ENCODE peak calls at places on chromosomes 5 and 9, in six cellular contexts. L is H9, P is HCT116, B is Karpas-422, H is GM23338, Y is SK-N-SH. I is an unnamed sample. For H3K79me2, the result is how much of the 10 kb centered on the place peaks cover.

GRCh38 chr9:134062461-134063087 is 5.3 kb downstream of the BRD3 start:
- DNase-seq in B (no peak), P (no peak), Y (no peak), L (peak), H (no peak), I (no peak)

GRCh38 chr5:16855475-16855874 is 80.6 kb downstream of the MYO10 start:
- DNase-seq in P (no peak), B (no peak), Y (peak), H (peak), L (no peak), I (no peak)

GRCh38 chr5:112626715-112627114 is 111.0 kb upstream of the APC start:
- DNase-seq in B (no peak), P (no peak), H (no peak), L (no peak), Y (no peak), I (no peak)

GRCh38 chr9:114845373-114845772 is 39.5 kb upstream of the TNFSF15 start:
- DNase-seq in L (no peak), P (no peak), Y (no peak), B (no peak), H (no peak), I (no peak)

GRCh38 chr9:89502038-89502601 is 4.2 kb upstream of the SEMA4D start:
- DNase-seq in B (no peak), Y (no peak), H (no peak), P (no peak), L (no peak), I (peak)

GRCh38 chr5:174119386-174119785 is 73.9 kb downstream of the NSG2 start:
- DNase-seq in H (peak), P (no peak), Y (no peak), L (no peak), B (no peak), I (no peak)

GRCh38 chr5:78573318-78573717 is 75.3 kb downstream of the LHFPL2 start:
- DNase-seq in Y (no peak), P (no peak), L (no peak), B (no peak), H (no peak), I (no peak)

GRCh38 chr5:43171441-43171840 is 20.6 kb upstream of the NIM1K start:
- DNase-seq in H (no peak), B (no peak), L (no peak), P (no peak), Y (no peak), I (no peak)

GRCh38 chr5:91022518-91022917 is 360.6 kb downstream of the ARRDC3 start:
- DNase-seq in Y (no peak), H (no peak), P (no peak), B (no peak), L (no peak), I (no peak)

GRCh38 chr5:64206653-64207052 is 41.0 kb downstream of the RNF180 start:
- DNase-seq in P (no peak), H (peak), B (no peak), Y (no peak), L (peak), I (no peak)

GRCh38 chr5:142753114-142753764 is 16.9 kb upstream of the ARHGAP26 start:
- DNase-seq in P (no peak), Y (no peak), B (no peak), L (no peak), H (no peak), I (no peak)

GRCh38 chr9:79236466-79236865 is 335.3 kb upstream of the TLE4 start:
- DNase-seq in L (no peak), P (no peak), H (no peak), B (no peak), Y (no peak), I (no peak)

GRCh38 chr5:120139039-120139438 is 325.1 kb upstream of the PRR16 start:
- DNase-seq in L (no peak), H (no peak), Y (no peak), P (no peak), B (no peak), I (no peak)

GRCh38 chr9:2341956-2342355 is 279.6 kb upstream of the VLDLR start:
- DNase-seq in B (no peak), H (no peak), P (no peak), Y (no peak), L (no peak), I (no peak)

GRCh38 chr9:2015581-2016410 is 649 bp downstream of the SMARCA2 start:
- DNase-seq in P (no peak), Y (peak), L (peak), H (peak), B (peak), I (peak)

GRCh38 chr9:35272989-35273388 is 111.2 kb downstream of the UNC13B start:
- DNase-seq in B (no peak), H (no peak), Y (no peak), P (no peak), L (no peak), I (no peak)

GRCh38 chr5:173324115-173325001 is 3.9 kb downstream of the STC2 start:
- DNase-seq in P (no peak), B (no peak), H (no peak), Y (peak), L (no peak), I (peak)

GRCh38 chr5:170440771-170441370 is 51.7 kb upstream of the KCNMB1 start:
- DNase-seq in P (no peak), H (no peak), B (no peak), Y (no peak), L (no peak), I (no peak)

GRCh38 chr9:114309096-114309495 is 13.8 kb upstream of the ORM1 start:
- DNase-seq in B (no peak), P (no peak), Y (no peak), H (no peak), L (no peak), I (no peak)

GRCh38 chr9:4833781-4834560 is 41.2 kb downstream of the RCL1 start:
- DNase-seq in L (no peak), H (no peak), P (no peak), B (no peak), Y (no peak), I (no peak)

GRCh38 chr5:1441166-1441865 is 3.9 kb downstream of the SLC6A3 start:
- DNase-seq in Y (no peak), B (no peak), H (no peak), P (no peak), L (no peak), I (no peak)

GRCh38 chr5:134403951-134404350 is 7.7 kb downstream of the CDKN2AIPNL start:
- DNase-seq in P (no peak), L (no peak), Y (no peak), H (no peak), B (no peak), I (no peak)

GRCh38 chr9:94606641-94607339 is 13.2 kb upstream of the FBP2 start:
- DNase-seq in B (peak), Y (no peak), L (no peak), P (no peak), H (no peak), I (no peak)

GRCh38 chr5:14332746-14333145 is 189.6 kb downstream of the TRIO start:
- DNase-seq in Y (no peak), L (no peak), B (no peak), H (no peak), P (no peak), I (no peak)

GRCh38 chr9:133121200-133122166 is at the start of gene RALGDS:
- DNase-seq in H (peak), L (peak), Y (peak), B (peak), P (peak), I (peak)

GRCh38 chr9:5586391-5586802 is 42.5 kb upstream of the RIC1 start:
- DNase-seq in B (no peak), Y (no peak), H (no peak), L (no peak), P (no peak), I (no peak)

GRCh38 chr9:6382681-6383080 is 30.3 kb upstream of the UHRF2 start:
- DNase-seq in Y (no peak), P (no peak), B (no peak), L (no peak), H (no peak), I (no peak)

GRCh38 chr5:31827862-31828261 is 188.9 kb downstream of the PDZD2 start:
- DNase-seq in Y (no peak), L (no peak), H (no peak), P (no peak), B (no peak), I (no peak)

GRCh38 chr9:81537964-81538363 is 151.4 kb downstream of the TLE1 start:
- DNase-seq in B (no peak), H (no peak), P (no peak), Y (peak), L (no peak), I (no peak)

GRCh38 chr5:78003442-78003841 is 227.3 kb upstream of the TBCA start:
- DNase-seq in P (no peak), H (no peak), B (no peak), L (no peak), Y (no peak), I (no peak)

GRCh38 chr9:129138476-129139232 is 27.4 kb downstream of the PTPA start:
- DNase-seq in Y (no peak), B (no peak), L (no peak), P (no peak), H (no peak), I (no peak)

GRCh38 chr5:53557386-53557785 is 3.1 kb upstream of the NDUFS4 start:
- DNase-seq in Y (no peak), H (no peak), P (no peak), L (no peak), B (no peak), I (no peak)

DNA sequence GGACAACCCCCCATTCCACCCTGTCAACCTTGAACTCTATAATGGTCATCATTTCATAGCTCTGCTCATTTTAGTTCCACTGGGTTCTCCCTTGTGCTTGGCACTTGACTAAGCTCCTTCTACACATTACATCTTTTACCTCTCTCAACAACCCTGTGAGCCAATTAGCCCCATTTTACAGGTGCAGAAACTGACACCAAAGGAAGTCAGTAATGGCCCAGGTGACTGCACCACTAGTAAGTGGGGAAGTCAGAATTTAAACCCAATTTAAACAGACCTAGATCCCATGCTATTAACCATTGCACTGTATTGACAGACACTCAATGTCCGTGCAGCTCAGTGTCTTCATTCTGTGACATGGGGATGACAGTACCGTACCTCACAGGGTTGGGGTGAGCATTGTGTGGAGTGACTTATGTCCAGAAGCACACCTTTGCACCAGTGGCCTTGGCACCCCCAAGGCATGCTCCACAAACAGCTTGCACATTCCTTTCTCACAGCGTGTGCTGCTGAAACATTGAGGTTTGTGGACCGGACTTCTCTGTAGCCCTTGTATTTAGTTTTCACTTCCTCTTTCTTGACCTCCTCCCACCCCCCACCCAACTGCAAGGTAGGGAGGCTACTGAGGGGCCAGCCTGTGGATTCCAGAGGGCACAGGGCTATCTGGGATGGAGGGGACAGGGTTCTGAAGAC is 23.1 kb downstream of the IRF1 start:
- DNase-seq in B (no peak), H (no peak), P (no peak), L (no peak), Y (no peak), I (peak)
- H3K79me2 ChIP-seq in B (under half), H (under half), P (under half), L (under half), Y (under half), I (half or more)

GRCh38 chr9:126877418-126877817 is 17.0 kb downstream of the ZBTB34 start:
- DNase-seq in Y (no peak), H (no peak), P (no peak), L (no peak), B (no peak), I (no peak)

GRCh38 chr9:126875780-126876510 is 15.5 kb downstream of the ZBTB34 start:
- DNase-seq in L (no peak), Y (no peak), B (no peak), H (no peak), P (no peak), I (no peak)

GRCh38 chr9:126880226-126880946 is 19.9 kb downstream of the ZBTB34 start:
- DNase-seq in P (no peak), B (no peak), Y (no peak), H (no peak), L (no peak), I (no peak)

GRCh38 chr9:126880947-126881332 is 20.5 kb downstream of the ZBTB34 start:
- DNase-seq in Y (no peak), P (no peak), H (no peak), L (no peak), B (no peak), I (no peak)

DNA sequence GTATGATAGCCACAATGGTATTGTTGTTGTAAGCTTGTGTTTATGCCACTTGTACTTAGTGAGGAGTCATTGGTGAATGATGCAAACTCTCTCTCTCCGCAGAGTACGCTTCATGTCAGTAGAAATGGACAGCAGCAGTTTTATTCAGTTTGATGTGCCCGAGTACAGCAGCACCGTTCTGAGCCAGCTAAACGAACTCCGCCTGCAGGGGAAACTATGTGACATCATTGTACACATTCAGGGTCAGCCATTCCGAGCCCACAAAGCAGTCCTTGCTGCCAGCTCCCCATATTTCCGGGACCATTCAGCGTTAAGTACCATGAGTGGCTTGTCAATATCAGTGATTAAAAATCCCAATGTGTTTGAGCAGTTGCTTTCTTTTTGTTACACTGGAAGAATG is 18.8 kb downstream of the ZBTB34 start:
- DNase-seq in L (no peak), Y (no peak), B (no peak), P (no peak), H (no peak), I (no peak)
- H3K79me2 ChIP-seq in L (under half), Y (half or more), B (under half), P (under half), H (half or more), I (under half)

GRCh38 chr5:151775025-151775606 is 3.4 kb downstream of the G3BP1 start:
- DNase-seq in H (no peak), L (no peak), Y (no peak), P (no peak), B (no peak), I (no peak)
- H3K79me2 ChIP-seq in H (half or more), L (half or more), Y (half or more), P (half or more), B (half or more), I (half or more)

DNA sequence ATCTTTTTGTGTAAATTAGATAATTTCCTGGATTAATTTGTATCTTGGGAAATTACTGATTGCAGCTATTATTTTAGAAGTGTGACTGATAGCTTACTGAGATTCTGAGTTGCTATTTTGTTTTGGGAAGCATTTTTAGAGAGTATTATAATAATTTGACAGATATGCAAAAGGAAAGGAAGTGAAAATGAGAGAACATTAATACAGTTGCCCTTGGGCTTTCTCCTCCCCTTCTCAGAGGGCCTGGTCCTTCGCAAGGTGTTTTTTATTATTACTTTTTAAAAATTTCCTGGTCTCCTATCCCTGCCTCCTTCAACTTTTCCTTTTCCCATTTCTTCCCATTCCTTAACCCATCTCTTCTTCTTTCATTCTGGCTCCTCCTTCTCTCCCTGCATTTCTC is 32.6 kb downstream of the UBAP1 start:
- DNase-seq in Y (no peak), B (peak), H (no peak), L (no peak), P (no peak), I (no peak)
- H3K79me2 ChIP-seq in Y (half or more), B (half or more), H (half or more), L (under half), P (half or more), I (under half)

GRCh38 chr9:112157087-112157486 is 18.0 kb downstream of the SUSD1 start:
- DNase-seq in Y (no peak), L (no peak), H (no peak), P (no peak), B (peak), I (no peak)
- H3K79me2 ChIP-seq in Y (under half), L (under half), H (under half), P (under half), B (under half), I (under half)

DNA sequence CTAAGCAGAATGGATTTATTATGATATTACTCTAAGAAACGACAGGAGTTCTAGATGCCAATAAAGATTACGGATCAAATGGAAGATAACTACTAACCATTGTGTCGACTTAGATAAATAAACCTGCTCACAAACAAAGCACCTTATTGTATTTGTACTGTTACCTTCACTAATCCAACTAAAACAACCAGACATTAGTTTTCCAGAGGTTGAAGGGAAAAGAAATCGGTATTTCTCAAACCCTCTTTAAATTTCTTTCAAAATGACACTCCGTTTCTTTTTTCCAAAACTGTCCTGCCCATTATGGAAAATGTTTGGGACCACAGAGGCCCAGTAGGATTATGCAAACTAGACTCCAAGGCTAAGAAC is 2.8 kb downstream of the MLLT3 start:
- DNase-seq in H (no peak), B (no peak), P (no peak), Y (no peak), L (no peak), I (no peak)
- H3K79me2 ChIP-seq in H (under half), B (under half), P (under half), Y (under half), L (under half), I (half or more)

DNA sequence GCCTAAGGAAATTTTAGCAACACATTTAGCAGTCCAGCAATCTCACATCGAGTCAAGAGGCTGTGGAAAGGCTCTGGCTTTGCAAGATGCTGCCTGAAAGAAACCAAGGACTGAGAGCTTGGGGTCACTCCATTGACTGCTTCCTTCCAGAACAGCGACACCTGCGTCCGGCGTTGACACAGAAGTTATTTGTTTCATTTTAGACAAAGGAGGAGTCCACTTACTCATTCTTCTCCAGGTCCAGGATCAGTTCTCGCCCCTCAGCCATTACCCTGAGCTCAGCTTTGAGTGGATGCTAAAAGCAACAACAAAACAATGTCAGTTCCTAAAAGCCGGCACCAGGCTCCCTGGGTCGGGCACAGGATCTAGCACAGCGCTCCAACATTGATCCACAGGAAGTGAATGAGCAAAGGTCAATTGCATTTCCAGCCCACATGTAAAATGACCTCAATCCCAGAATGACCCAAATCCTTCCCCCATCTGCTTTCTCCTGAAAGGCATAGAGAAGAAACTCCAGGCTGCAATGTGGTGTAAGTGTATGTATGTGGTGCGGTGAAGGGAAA is 11.3 kb downstream of the ADAM19 start:
- DNase-seq in H (no peak), L (no peak), B (no peak), Y (no peak), P (no peak), I (no peak)
- H3K79me2 ChIP-seq in H (under half), L (under half), B (under half), Y (half or more), P (half or more), I (under half)

DNA sequence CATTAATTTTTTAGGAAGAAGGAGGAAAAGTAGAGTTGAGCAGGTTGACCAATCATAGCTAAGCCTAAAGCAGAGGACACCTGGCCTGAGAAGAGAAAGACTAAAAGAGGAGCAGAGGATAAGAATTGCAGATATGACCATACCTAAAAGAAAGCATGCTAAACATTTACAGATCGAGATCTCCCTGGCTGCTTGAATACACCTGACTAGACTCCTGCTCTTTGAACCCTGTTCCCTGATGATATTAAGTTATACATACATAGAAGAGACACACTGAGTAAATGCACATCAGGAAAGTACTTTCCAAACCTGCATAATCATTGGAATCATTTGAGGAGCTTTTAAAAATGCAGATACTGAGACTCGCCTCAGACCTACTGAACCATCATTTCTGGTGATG is 232.3 kb upstream of the ELL2 start:
- DNase-seq in L (no peak), H (no peak), B (no peak), Y (no peak), P (no peak), I (no peak)
- H3K79me2 ChIP-seq in L (under half), H (under half), B (under half), Y (under half), P (under half), I (under half)